ENCODE peak calls at places on chromosomes 2 and 18, in four cellular contexts. S is stomach, Y is Panc1, C is K562. B is an unnamed sample. For H3K27me3, the result is how much of the 10 kb centered on the place peaks cover.

GRCh38 chr2:86254576-86255538 is 55.6 kb downstream of the MRPL35 start:
- DNase-seq in S (peak), Y (no peak), C (no peak), B (peak)

GRCh38 chr2:175154670-175155082 is 13.3 kb downstream of the ATF2 start:
- DNase-seq in S (no peak), Y (no peak), C (no peak), B (no peak)

GRCh38 chr2:197345846-197346370 is 35.3 kb upstream of the ANKRD44 start:
- DNase-seq in S (no peak), Y (peak), C (no peak), B (no peak)

GRCh38 chr2:180663016-180663471 is 317.4 kb upstream of the UBE2E3 start:
- DNase-seq in S (no peak), Y (no peak), C (no peak), B (no peak)

GRCh38 chr2:130795431-130795830 is 40.1 kb downstream of the AMER3 start:
- DNase-seq in S (no peak), Y (no peak), C (no peak), B (no peak)

GRCh38 chr18:36187826-36188721 is 777 bp downstream of the MOCOS start:
- DNase-seq in S (peak), Y (no peak), C (peak), B (no peak)

GRCh38 chr2:241702155-241702404 is 241 bp downstream of the ING5 start:
- DNase-seq in S (no peak), Y (no peak), C (peak), B (no peak)

GRCh38 chr2:186544255-186544675 is 45.6 kb upstream of the ITGAV start:
- DNase-seq in S (no peak), Y (peak), C (no peak), B (no peak)

GRCh38 chr18:23194150-23194968 is 59.1 kb downstream of the CABLES1 start:
- DNase-seq in S (no peak), Y (no peak), C (no peak), B (peak)

GRCh38 chr18:68604256-68604655 is 110.7 kb downstream of the TMX3 start:
- DNase-seq in S (no peak), Y (no peak), C (no peak), B (no peak)

GRCh38 chr2:109209412-109209811 is 80.4 kb downstream of the SH3RF3 start:
- DNase-seq in S (no peak), Y (no peak), C (no peak), B (no peak)

GRCh38 chr18:13178976-13179375 is 39.6 kb upstream of the LDLRAD4 start:
- DNase-seq in S (no peak), Y (no peak), C (peak), B (no peak)

GRCh38 chr2:150081775-150082517 is 405.5 kb downstream of the RND3 start:
- DNase-seq in S (no peak), Y (no peak), C (no peak), B (no peak)

GRCh38 chr18:58612239-58613055 is 16.4 kb downstream of the ALPK2 start:
- DNase-seq in S (no peak), Y (no peak), C (no peak), B (no peak)

GRCh38 chr18:34122724-34123334 is 101.9 kb downstream of the NOL4 start:
- DNase-seq in S (peak), Y (peak), C (peak), B (no peak)

GRCh38 chr2:88835726-88836125 is 144.3 kb downstream of the RPIA start:
- DNase-seq in S (no peak), Y (no peak), C (no peak), B (no peak)

GRCh38 chr18:22983175-22983574 is 50.0 kb downstream of the RBBP8 start:
- DNase-seq in S (no peak), Y (peak), C (no peak), B (no peak)

GRCh38 chr2:10396464-10396863 is 51.7 kb downstream of the ODC1 start:
- DNase-seq in S (no peak), Y (no peak), C (no peak), B (no peak)

GRCh38 chr2:214695789-214696188 is 113.7 kb downstream of the BARD1 start:
- DNase-seq in S (no peak), Y (no peak), C (no peak), B (no peak)

GRCh38 chr2:159615936-159616733 is at the start of gene BAZ2B:
- DNase-seq in S (peak), Y (no peak), C (peak), B (no peak)

GRCh38 chr2:16152101-16152927 is 212.0 kb downstream of the MYCN start:
- DNase-seq in S (no peak), Y (no peak), C (no peak), B (no peak)

GRCh38 chr18:58228762-58229161 is 184.7 kb downstream of the NEDD4L start:
- DNase-seq in S (peak), Y (no peak), C (no peak), B (no peak)

DNA sequence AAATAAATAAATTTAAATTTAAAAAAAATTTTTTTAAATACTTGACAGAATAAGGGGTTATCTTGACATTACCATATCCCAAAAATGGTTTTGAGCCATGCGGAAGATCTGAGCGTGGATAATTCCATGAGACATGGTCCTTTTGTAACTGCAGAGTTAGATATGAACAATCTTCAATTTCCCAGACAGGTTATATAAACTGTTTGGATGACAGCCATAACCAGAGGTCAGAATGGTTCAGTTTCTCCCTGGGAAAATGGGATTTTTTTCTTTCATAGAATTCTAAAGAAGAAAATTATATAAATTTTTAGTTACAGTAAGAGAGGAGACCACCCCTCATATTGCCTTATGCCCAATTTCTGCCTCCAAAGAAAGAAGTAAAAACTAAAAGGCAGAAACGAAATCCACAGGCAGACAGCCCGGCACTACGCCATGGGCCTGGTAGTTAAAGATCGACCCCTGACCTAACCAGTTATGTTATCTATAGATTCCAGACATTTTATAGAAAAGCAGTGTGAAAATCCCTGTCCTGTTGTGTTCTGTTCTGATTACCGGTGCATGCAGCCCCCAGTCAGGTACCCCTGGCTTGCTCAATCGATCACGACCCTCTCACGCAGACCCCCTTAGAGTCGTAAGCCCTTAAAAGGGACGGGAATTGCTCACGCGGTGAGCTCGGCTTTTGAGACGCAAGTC is 3.0 kb downstream of the GALM start:
- DNase-seq in S (no peak), Y (no peak), C (no peak), B (peak)
- H3K27me3 ChIP-seq in S (under half), Y (under half), C (under half), B (under half)

GRCh38 chr2:19362652-19363473 is 4.4 kb upstream of the OSR1 start:
- DNase-seq in S (peak), Y (peak), C (peak), B (no peak)
- TF ChIP-seq POLR2AphosphoS5 in S (peak), Y (no peak), C (no peak), B (no peak)

DNA sequence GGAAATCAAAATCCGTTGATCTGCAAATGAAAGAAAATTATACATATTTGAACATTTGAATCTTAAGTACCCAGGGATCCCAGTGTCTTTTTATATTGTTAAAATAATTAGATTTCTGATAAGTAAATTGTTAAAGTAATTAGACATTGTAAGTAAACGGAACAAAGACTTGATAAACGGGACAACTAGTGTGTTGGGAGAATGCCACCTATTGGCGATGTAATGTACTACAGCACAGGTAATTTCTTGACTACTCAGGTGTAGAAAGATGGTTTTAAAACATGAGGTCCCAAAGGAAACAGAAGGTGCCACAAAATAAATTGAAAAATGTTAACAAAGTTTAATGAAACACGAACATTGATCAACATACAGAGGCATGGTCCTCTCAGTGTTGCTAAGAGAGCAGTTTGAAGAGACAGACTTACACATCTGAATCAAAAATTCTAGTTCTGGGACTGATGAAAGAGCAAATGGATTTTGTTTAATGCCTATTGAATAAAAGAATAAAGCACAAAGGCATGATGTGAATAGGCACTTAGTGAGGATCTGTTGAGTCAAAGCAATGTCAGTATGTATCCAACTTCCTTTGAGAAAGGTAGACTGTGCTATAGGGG is 103.4 kb upstream of the RASGRP3 start:
- DNase-seq in S (no peak), Y (peak), C (peak), B (no peak)
- H3K27me3 ChIP-seq in S (under half), Y (under half), C (under half), B (under half)

GRCh38 chr2:196290149-196290548 is 118.8 kb upstream of the STK17B start:
- DNase-seq in S (no peak), Y (no peak), C (no peak), B (no peak)

GRCh38 chr2:196290569-196290968 is 119.2 kb upstream of the STK17B start:
- DNase-seq in S (no peak), Y (no peak), C (no peak), B (no peak)

GRCh38 chr2:196291418-196291817 is 120.0 kb upstream of the STK17B start:
- DNase-seq in S (no peak), Y (no peak), C (no peak), B (no peak)

GRCh38 chr2:196293751-196294486 is 122.5 kb upstream of the STK17B start:
- DNase-seq in S (no peak), Y (no peak), C (no peak), B (no peak)

DNA sequence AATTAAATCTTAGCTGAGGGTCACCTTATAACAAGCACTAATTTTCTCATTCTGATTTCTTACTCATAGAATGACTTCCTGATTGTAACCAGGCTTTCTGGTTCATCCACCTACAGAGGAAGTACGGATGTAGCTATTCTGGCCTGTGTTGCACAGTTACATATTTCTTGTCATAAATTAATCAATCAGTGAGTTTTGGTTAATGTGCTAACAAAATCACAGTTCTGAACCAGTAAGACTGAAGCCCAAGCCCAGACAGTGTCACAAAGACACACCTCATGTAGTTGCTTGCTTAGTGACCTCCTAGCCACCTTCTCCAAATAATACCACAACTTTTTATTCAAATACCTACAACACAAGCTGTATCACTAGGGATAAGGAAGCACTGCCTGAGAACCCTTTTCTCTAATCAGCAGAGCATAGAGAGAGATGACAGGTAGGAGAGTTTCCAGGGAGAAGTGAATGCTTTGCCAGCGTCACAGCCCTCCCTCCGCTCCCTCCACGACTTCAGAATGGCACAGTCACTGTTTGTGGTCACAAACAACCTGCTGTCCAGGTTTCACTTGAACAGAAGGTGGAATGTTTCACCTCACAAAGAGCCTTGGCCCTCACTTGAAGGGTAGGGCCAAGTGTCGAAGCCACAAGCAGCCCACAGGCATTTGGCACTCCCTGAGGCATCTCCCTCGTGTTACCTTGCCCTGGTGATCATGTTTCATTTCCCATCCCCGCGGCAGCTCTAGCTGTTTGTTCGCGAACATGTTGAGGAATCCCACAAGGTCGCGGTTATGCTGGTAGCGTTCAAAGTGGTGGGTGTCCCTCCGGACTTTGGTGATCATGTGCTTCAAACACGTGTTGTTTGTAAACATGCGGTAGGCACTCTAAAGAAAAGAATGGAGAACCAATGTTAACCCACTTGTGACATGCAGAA is 120.8 kb upstream of the STK17B start:
- DNase-seq in S (no peak), Y (no peak), C (no peak), B (peak)
- TF ChIP-seq POLR2AphosphoS5 in S (no peak), Y (no peak), C (no peak), B (peak)

GRCh38 chr2:176178271-176178806 is 10.1 kb upstream of the HOXD1 start:
- DNase-seq in S (no peak), Y (no peak), C (no peak), B (no peak)
- H3K27me3 ChIP-seq in S (half or more), Y (under half), C (half or more), B (half or more)

GRCh38 chr2:140154271-140154670 is 1374.1 kb upstream of the NXPH2 start:
- DNase-seq in S (no peak), Y (no peak), C (no peak), B (no peak)
- TF ChIP-seq POLR2AphosphoS5 in S (no peak), Y (no peak), C (no peak), B (no peak)

GRCh38 chr2:127425540-127426490 is 7.6 kb downstream of the PROC start:
- DNase-seq in S (no peak), Y (no peak), C (no peak), B (no peak)

GRCh38 chr2:127422631-127423475 is 4.6 kb downstream of the PROC start:
- DNase-seq in S (peak), Y (no peak), C (peak), B (no peak)

GRCh38 chr2:127423880-127424279 is 5.7 kb downstream of the PROC start:
- DNase-seq in S (no peak), Y (no peak), C (no peak), B (peak)

GRCh38 chr2:127423476-127423840 is 5.2 kb downstream of the PROC start:
- DNase-seq in S (peak), Y (no peak), C (no peak), B (peak)

GRCh38 chr2:127424598-127425379 is 6.6 kb downstream of the PROC start:
- DNase-seq in S (no peak), Y (no peak), C (no peak), B (peak)
- H3K27me3 ChIP-seq in S (under half), Y (under half), C (half or more), B (under half)

DNA sequence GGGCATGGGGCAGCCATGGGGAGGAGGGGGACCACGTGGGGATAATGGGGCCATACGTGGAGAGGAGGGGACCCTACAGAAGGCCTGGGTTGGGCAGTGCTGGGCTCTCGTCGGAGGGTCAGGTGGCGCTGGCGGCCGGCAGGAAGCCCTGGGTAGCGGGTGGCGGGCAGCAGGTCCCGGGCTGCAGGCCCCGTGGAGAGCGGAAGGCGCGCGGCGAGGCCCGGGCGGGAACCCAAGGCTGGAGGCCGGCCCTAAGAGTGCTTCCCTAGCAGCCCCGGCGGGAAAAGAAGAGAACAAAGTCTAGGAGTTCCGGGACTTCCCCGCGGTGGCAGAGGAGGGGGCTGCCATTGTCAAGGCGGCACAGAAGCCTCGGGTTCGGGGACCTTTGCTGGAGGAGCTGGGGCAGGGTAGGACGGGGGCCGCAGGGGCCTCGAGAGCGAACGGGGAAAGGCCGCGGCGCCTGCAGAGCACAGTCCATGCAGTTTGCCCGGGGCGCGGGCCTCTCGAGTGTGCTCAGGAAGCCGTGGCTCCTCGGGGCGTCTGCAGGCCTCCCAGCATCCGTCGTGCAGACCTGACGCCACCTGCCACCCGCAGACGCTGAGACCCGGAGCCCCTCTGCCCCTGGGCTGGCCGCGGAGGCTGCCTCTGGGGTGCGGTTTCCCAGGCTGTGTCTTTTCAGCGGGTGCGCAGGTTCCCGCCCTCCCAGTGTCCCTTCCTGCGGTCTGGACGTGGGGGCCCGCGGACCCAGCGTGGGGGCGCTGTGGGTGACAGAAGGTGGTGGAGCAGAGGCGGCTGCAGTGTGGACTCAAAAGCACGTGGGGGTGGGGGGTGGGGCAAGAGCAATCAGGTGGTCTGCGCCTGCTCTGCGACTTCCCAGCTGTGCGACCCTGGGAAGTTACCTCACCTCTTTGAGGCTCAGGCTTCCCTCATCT is 19.4 kb upstream of the NCL start:
- DNase-seq in S (no peak), Y (no peak), C (no peak), B (peak)
- TF ChIP-seq POLR2AphosphoS5 in S (no peak), Y (no peak), C (no peak), B (no peak)

DNA sequence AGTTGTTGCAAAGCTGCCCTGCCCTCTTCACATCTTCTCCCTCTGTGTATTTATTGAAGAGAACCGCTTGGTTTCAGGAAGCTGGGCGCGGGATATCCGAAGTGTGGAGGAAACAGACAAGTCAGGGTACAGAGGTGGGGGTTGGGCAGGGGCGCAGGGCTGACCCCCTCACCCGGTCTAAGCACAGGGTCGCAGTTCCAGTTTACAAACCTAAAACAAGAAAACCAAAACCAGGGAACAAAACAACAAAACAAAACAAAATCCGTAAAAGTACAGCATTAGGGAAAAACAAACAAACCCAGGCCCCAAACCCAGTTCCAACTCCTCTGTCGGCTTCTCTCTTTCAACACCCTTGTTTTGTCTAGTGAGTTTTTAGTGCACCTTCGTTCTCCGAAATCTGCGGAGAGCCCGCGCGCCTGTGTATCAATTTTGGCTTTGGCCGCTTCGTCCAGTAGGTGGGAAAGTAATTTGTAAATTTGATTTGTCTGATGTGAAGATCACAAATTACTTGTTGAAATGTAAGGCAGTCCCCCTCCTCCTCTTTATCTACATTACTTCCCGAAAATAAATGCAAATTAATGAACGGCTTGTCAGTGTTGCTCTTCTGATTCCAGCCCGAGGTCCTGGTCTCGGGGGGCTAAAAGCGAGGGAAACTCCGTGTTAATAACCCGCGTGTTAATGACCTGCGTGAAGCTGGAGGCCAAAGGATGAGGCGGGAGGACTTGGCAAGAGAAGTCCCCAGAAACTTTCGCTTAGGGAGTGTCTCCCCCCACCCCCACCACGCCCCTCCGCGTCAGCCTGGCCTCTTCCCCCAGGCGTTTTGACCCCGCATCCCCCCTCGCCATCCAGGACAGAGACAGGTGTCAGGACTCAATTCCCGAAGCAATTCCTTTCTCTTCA is 6.9 kb downstream of the OTX1 start:
- DNase-seq in S (no peak), Y (no peak), C (no peak), B (no peak)
- H3K27me3 ChIP-seq in S (half or more), Y (under half), C (under half), B (under half)

GRCh38 chr2:99648115-99648850 is 158.5 kb upstream of the REV1 start:
- DNase-seq in S (no peak), Y (no peak), C (no peak), B (no peak)
- TF ChIP-seq POLR2AphosphoS5 in S (no peak), Y (no peak), C (no peak), B (no peak)

B was measured in breast epithelium.